ENCODE peak calls at places on chromosome X, in nine cellular contexts. One of them, this sample, is unnamed.

GRCh38 chrX:130268500-130269170 is at the start of gene ZNF280C:
- DNase-seq in NCI-H524 treated with DMSO at 0.1 percent for 48 hours: peak
- DNase-seq in activated gamma-delta T cell treated with anti-CD3 and anti-CD28 coated beads, Interleukin-2, amount 50 U/mL, for 16 hours: peak
- DNase-seq in PC-9: peak
- DNase-seq in stomach: peak
- DNase-seq in AG20443: peak
- DNase-seq in RPMI8226: peak
- DNase-seq in stimulated activated CD4-positive, alpha-beta T cell treated with anti-CD3 and anti-CD28 coated beads, Interleukin-1b, Interleukin-23, amount 100 ng/mL, for 24 hours: peak
- DNase-seq in effector memory CD4-positive, alpha-beta T cell: peak
- DNase-seq in this sample: peak

GRCh38 chrX:22135171-22135711 is 103.1 kb downstream of the PHEX start:
- DNase-seq in activated gamma-delta T cell treated with anti-CD3 and anti-CD28 coated beads, Interleukin-2, amount 50 U/mL, for 16 hours: no peak
- DNase-seq in RPMI8226: peak
- DNase-seq in PC-9: peak
- DNase-seq in AG20443: peak
- DNase-seq in stomach: no peak
- DNase-seq in effector memory CD4-positive, alpha-beta T cell: no peak
- DNase-seq in stimulated activated CD4-positive, alpha-beta T cell treated with anti-CD3 and anti-CD28 coated beads, Interleukin-1b, Interleukin-23, amount 100 ng/mL, for 24 hours: no peak
- DNase-seq in NCI-H524 treated with DMSO at 0.1 percent for 48 hours: no peak
- DNase-seq in this sample: no peak

GRCh38 chrX:37912797-37913196 is 65.4 kb upstream of the DYNLT3 start:
- DNase-seq in stomach: no peak
- DNase-seq in effector memory CD4-positive, alpha-beta T cell: no peak
- DNase-seq in RPMI8226: no peak
- DNase-seq in stimulated activated CD4-positive, alpha-beta T cell treated with anti-CD3 and anti-CD28 coated beads, Interleukin-1b, Interleukin-23, amount 100 ng/mL, for 24 hours: no peak
- DNase-seq in PC-9: no peak
- DNase-seq in AG20443: no peak
- DNase-seq in NCI-H524 treated with DMSO at 0.1 percent for 48 hours: no peak
- DNase-seq in activated gamma-delta T cell treated with anti-CD3 and anti-CD28 coated beads, Interleukin-2, amount 50 U/mL, for 16 hours: no peak
- DNase-seq in this sample: no peak

GRCh38 chrX:12814434-12814833 is 23.2 kb downstream of the PRPS2 start:
- DNase-seq in RPMI8226: peak
- DNase-seq in stomach: peak
- DNase-seq in PC-9: peak
- DNase-seq in activated gamma-delta T cell treated with anti-CD3 and anti-CD28 coated beads, Interleukin-2, amount 50 U/mL, for 16 hours: no peak
- DNase-seq in stimulated activated CD4-positive, alpha-beta T cell treated with anti-CD3 and anti-CD28 coated beads, Interleukin-1b, Interleukin-23, amount 100 ng/mL, for 24 hours: no peak
- DNase-seq in AG20443: peak
- DNase-seq in effector memory CD4-positive, alpha-beta T cell: no peak
- DNase-seq in NCI-H524 treated with DMSO at 0.1 percent for 48 hours: no peak
- DNase-seq in this sample: no peak

GRCh38 chrX:45322382-45322781 is 121.7 kb upstream of the DIPK2B start:
- DNase-seq in effector memory CD4-positive, alpha-beta T cell: no peak
- DNase-seq in RPMI8226: peak
- DNase-seq in NCI-H524 treated with DMSO at 0.1 percent for 48 hours: no peak
- DNase-seq in activated gamma-delta T cell treated with anti-CD3 and anti-CD28 coated beads, Interleukin-2, amount 50 U/mL, for 16 hours: no peak
- DNase-seq in AG20443: peak
- DNase-seq in stomach: peak
- DNase-seq in stimulated activated CD4-positive, alpha-beta T cell treated with anti-CD3 and anti-CD28 coated beads, Interleukin-1b, Interleukin-23, amount 100 ng/mL, for 24 hours: no peak
- DNase-seq in PC-9: peak
- DNase-seq in this sample: no peak

GRCh38 chrX:86148024-86148511 is at the start of gene DACH2:
- DNase-seq in stomach: peak
- DNase-seq in PC-9: no peak
- DNase-seq in stimulated activated CD4-positive, alpha-beta T cell treated with anti-CD3 and anti-CD28 coated beads, Interleukin-1b, Interleukin-23, amount 100 ng/mL, for 24 hours: peak
- DNase-seq in NCI-H524 treated with DMSO at 0.1 percent for 48 hours: peak
- DNase-seq in AG20443: peak
- DNase-seq in activated gamma-delta T cell treated with anti-CD3 and anti-CD28 coated beads, Interleukin-2, amount 50 U/mL, for 16 hours: peak
- DNase-seq in effector memory CD4-positive, alpha-beta T cell: peak
- DNase-seq in RPMI8226: no peak
- DNase-seq in this sample: peak

GRCh38 chrX:54745676-54746075 is 52.4 kb downstream of the ITIH6 start:
- DNase-seq in RPMI8226: no peak
- DNase-seq in NCI-H524 treated with DMSO at 0.1 percent for 48 hours: no peak
- DNase-seq in effector memory CD4-positive, alpha-beta T cell: no peak
- DNase-seq in stomach: peak
- DNase-seq in stimulated activated CD4-positive, alpha-beta T cell treated with anti-CD3 and anti-CD28 coated beads, Interleukin-1b, Interleukin-23, amount 100 ng/mL, for 24 hours: no peak
- DNase-seq in AG20443: no peak
- DNase-seq in activated gamma-delta T cell treated with anti-CD3 and anti-CD28 coated beads, Interleukin-2, amount 50 U/mL, for 16 hours: no peak
- DNase-seq in PC-9: no peak
- DNase-seq in this sample: no peak

GRCh38 chrX:2572740-2573139 is 72.0 kb upstream of the DHRSX start:
- DNase-seq in activated gamma-delta T cell treated with anti-CD3 and anti-CD28 coated beads, Interleukin-2, amount 50 U/mL, for 16 hours: no peak
- DNase-seq in effector memory CD4-positive, alpha-beta T cell: no peak
- DNase-seq in RPMI8226: no peak
- DNase-seq in stimulated activated CD4-positive, alpha-beta T cell treated with anti-CD3 and anti-CD28 coated beads, Interleukin-1b, Interleukin-23, amount 100 ng/mL, for 24 hours: no peak
- DNase-seq in stomach: no peak
- DNase-seq in NCI-H524 treated with DMSO at 0.1 percent for 48 hours: no peak
- DNase-seq in AG20443: peak
- DNase-seq in PC-9: peak
- DNase-seq in this sample: no peak

GRCh38 chrX:108537005-108537404 is 97.4 kb downstream of the COL4A5 start:
- DNase-seq in stimulated activated CD4-positive, alpha-beta T cell treated with anti-CD3 and anti-CD28 coated beads, Interleukin-1b, Interleukin-23, amount 100 ng/mL, for 24 hours: no peak
- DNase-seq in NCI-H524 treated with DMSO at 0.1 percent for 48 hours: no peak
- DNase-seq in PC-9: peak
- DNase-seq in stomach: no peak
- DNase-seq in RPMI8226: peak
- DNase-seq in AG20443: peak
- DNase-seq in effector memory CD4-positive, alpha-beta T cell: no peak
- DNase-seq in activated gamma-delta T cell treated with anti-CD3 and anti-CD28 coated beads, Interleukin-2, amount 50 U/mL, for 16 hours: no peak
- DNase-seq in this sample: no peak

GRCh38 chrX:108070891-108071290 is 20.5 kb downstream of the PSMD10 start:
- DNase-seq in RPMI8226: no peak
- DNase-seq in PC-9: peak
- DNase-seq in AG20443: no peak
- DNase-seq in NCI-H524 treated with DMSO at 0.1 percent for 48 hours: no peak
- DNase-seq in activated gamma-delta T cell treated with anti-CD3 and anti-CD28 coated beads, Interleukin-2, amount 50 U/mL, for 16 hours: no peak
- DNase-seq in stomach: no peak
- DNase-seq in stimulated activated CD4-positive, alpha-beta T cell treated with anti-CD3 and anti-CD28 coated beads, Interleukin-1b, Interleukin-23, amount 100 ng/mL, for 24 hours: no peak
- DNase-seq in effector memory CD4-positive, alpha-beta T cell: no peak
- DNase-seq in this sample: no peak

This sample was measured in hypothalamus.